ENCODE peak calls at places on chromosomes 7 and 10, in six cellular contexts. D is colonic mucosa, M is HCT116, Q is astrocyte, K is coronary artery, Y is esophagus squamous epithelium. I is an unnamed sample.

GRCh38 chr10:71339796-71340589 is 20.9 kb downstream of the SLC29A3 start:
- DNase-seq in Q (no peak), Y (no peak), D (peak), M (peak), K (no peak), I (no peak)

GRCh38 chr10:117373848-117374505 is 1.3 kb downstream of the PDZD8 start:
- DNase-seq in K (peak), D (peak), Q (peak), M (no peak), Y (no peak), I (no peak)

GRCh38 chr7:29139191-29139590 is 7.1 kb downstream of the CPVL start:
- DNase-seq in Q (peak), Y (no peak), K (no peak), M (no peak), D (no peak), I (no peak)

GRCh38 chr7:44279731-44280505 is 45.5 kb downstream of the CAMK2B start:
- DNase-seq in D (no peak), Y (no peak), K (peak), M (no peak), Q (no peak), I (no peak)

GRCh38 chr10:91163269-91163708 is 57.2 kb upstream of the PCGF5 start:
- DNase-seq in M (peak), Y (peak), K (peak), Q (peak), D (peak), I (no peak)

GRCh38 chr7:142703655-142704310 is 45.5 kb upstream of the PRSS1 start:
- DNase-seq in Y (no peak), D (no peak), M (no peak), K (no peak), Q (no peak), I (no peak)

GRCh38 chr7:152752513-152752912 is 7.0 kb upstream of the ACTR3B start:
- DNase-seq in Q (no peak), M (no peak), Y (no peak), K (no peak), D (no peak), I (no peak)

GRCh38 chr10:109962247-109962646 is 38.9 kb upstream of the XPNPEP1 start:
- DNase-seq in K (no peak), Q (peak), M (no peak), Y (no peak), D (no peak), I (no peak)

GRCh38 chr7:42883950-42884349 is 27.9 kb downstream of the C7orf25 start:
- DNase-seq in K (no peak), D (no peak), Q (peak), Y (no peak), M (no peak), I (no peak)

GRCh38 chr7:34067406-34067805 is 162.1 kb downstream of the BMPER start:
- DNase-seq in K (no peak), D (no peak), Y (no peak), Q (no peak), M (no peak), I (no peak)

GRCh38 chr10:28841625-28842024 is 164.3 kb downstream of the BAMBI start:
- DNase-seq in Y (no peak), K (no peak), D (no peak), Q (peak), M (no peak), I (peak)

GRCh38 chr7:124155400-124156022 is 122.6 kb upstream of the TMEM229A start:
- DNase-seq in M (peak), D (no peak), Y (no peak), K (no peak), Q (no peak), I (no peak)

GRCh38 chr10:99513061-99513460 is 19.7 kb upstream of the NKX2-3 start:
- DNase-seq in K (no peak), D (no peak), M (no peak), Y (no peak), Q (no peak), I (no peak)

GRCh38 chr7:138898255-138898654 is 82.9 kb downstream of the KIAA1549 start:
- DNase-seq in Q (no peak), Y (no peak), D (no peak), M (no peak), K (no peak), I (no peak)

GRCh38 chr7:30093351-30094019 is 41.3 kb upstream of the MTURN start:
- DNase-seq in M (no peak), Y (no peak), K (no peak), Q (peak), D (no peak), I (peak)

GRCh38 chr10:47116445-47116844 is 183.6 kb upstream of the GDF10 start:
- DNase-seq in Q (no peak), D (no peak), M (no peak), Y (no peak), K (no peak), I (no peak)
- TF ChIP-seq CTCF in Q (no peak), D (no peak), M (no peak), Y (no peak), K (no peak), I (no peak)

DNA sequence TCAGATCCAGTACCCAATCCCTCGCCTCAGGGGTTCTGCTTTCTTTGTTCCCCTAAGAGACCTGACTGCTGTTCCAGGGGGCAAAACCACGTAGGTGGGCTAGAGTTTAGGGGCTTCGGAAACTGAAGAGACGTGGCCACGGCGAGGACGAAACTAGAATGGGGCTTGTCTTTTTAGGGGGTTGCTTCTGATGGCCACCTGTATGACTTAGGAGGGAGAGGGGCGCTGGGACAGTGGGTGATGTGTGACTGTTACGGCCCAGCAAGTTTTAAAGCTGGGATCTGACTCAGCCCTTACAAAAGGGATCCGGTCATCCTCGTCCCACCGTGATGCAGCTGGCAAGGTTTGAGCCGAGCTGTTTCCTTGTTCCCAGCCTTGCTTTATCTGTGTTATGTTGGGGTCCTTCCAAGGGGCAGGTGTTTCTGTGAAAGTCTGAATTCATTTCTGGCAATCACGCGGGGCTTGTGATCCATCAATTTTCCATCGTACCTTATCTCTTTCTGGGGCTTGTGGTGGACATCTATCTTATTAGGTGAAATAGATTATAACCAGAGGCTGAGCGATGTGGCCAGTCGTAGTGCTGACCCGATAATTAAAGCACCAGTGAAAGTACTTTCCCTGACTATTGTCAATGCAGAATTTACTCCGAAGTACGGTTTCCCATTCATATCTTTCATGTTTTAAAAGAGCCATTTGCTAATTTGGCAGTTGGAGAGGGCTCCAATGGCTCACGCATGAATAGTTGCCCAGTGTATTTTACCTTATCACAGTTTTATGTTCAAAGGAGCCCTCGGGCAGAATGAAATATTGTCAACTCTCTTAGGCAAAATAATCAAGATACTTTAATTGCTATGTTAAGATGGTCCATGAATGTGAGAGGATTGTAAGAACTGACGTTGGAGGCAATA is 854 bp downstream of the MET start:
- DNase-seq in D (peak), Q (peak), M (no peak), Y (no peak), K (no peak), I (no peak)
- H3K4me3 ChIP-seq in D (peak), Q (peak), M (peak), Y (peak), K (peak), I (peak)

GRCh38 chr7:19988860-19989259 is 215.4 kb upstream of the TMEM196 start:
- DNase-seq in K (no peak), Q (no peak), M (no peak), Y (no peak), D (no peak), I (no peak)

GRCh38 chr7:19984231-19984632 is 210.8 kb upstream of the TMEM196 start:
- DNase-seq in K (no peak), Q (no peak), D (no peak), M (no peak), Y (no peak), I (no peak)

GRCh38 chr7:19982841-19983835 is 209.7 kb upstream of the TMEM196 start:
- DNase-seq in D (peak), Y (no peak), M (peak), Q (peak), K (no peak), I (peak)
- TF ChIP-seq CTCF in D (no peak), Y (no peak), M (peak), Q (peak), K (no peak), I (peak)

DNA sequence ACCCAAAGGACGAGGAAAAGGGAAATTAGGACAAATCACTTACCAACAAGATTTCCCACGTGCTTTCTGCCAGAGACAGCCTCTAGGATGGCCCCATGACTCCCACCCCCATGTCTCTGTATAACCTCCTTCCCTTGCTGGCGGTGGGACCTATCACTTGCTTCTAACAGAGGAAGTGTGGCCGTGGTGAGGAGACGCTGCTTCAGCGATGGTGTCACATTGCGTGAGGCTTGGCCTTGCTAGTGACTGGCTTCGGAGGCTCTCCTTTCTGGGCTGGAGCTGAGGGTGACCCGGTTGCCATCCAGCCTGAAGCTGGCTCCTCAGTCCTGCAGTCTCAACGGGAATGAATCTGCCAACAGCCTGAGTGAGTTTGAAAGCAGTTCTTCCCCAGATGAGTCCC is 123.7 kb downstream of the ANLN start:
- DNase-seq in K (no peak), Q (no peak), M (no peak), Y (no peak), D (no peak), I (no peak)
- H3K4me3 ChIP-seq in K (no peak), Q (no peak), M (no peak), Y (no peak), D (no peak), I (no peak)

DNA sequence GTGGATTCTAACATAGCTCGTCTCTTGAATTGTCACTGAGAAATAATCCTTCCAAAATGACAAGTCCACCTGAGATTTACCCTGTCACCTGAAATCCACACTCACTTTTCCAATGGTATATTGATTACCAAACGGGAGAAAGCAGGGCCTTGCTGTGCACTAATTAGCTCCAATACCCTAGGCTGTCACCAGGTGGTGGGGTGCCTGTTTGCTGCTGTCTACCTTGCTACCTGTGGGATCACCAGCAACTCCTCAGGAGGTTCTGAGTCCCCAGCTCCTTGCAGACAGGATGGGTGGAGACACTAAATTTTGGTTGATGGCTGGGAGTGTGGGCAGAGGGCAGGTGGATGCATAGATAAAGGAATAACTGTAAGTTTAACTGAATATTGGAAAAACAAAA is 237.2 kb upstream of the ZNF32 start:
- DNase-seq in Y (no peak), M (no peak), D (no peak), K (no peak), Q (no peak), I (no peak)
- TF ChIP-seq CTCF in Y (no peak), M (no peak), D (no peak), K (no peak), Q (no peak), I (no peak)

DNA sequence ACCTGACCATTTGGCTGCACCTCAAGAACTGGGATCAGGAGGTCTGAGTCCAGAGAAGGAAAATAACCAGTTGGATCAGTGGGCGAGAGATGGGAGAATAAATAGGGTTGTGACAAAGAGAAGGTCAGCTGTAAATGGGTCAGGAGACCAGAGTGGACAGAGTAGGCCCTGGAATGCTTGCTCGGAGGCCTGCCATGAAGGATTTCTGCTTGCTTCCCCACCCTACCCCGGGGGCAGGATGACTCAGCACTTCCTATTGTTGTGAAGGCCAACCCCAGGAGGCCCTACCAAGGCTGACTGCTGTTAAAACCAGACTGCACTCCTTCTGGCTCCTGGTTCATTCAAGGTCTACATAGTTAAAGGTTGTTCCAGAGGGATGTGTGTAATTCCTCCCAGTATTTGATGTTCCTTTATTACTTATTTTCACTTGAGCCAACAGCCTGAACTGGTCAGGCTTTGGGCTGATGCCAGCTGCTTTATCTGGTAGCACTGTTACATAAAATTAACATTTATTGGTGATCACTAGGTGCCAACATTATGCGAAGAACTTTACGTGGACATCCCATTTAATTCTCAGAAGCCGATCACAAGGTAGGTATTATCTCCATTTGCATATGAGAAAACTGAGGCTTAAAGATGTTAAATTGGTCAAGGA is 27.3 kb upstream of the IFRD1 start:
- DNase-seq in K (peak), D (peak), Y (no peak), Q (peak), M (peak), I (peak)
- H3K4me3 ChIP-seq in K (no peak), D (no peak), Y (no peak), Q (no peak), M (no peak), I (no peak)

GRCh38 chr10:124875596-124875995 is 66.3 kb upstream of the ZRANB1 start:
- DNase-seq in D (no peak), M (peak), Q (peak), K (no peak), Y (no peak), I (peak)
- TF ChIP-seq CTCF in D (no peak), M (no peak), Q (peak), K (no peak), Y (no peak), I (peak)

I was measured in AG09309.